ENCODE peak calls at places on chromosomes 1 and 21, in four cellular contexts. Q is foreskin keratinocyte, D is iPS DF 6.9, O is fibroblast of lung. R is an unnamed sample.

GRCh38 chr1:21149430-21149861 is 27.3 kb downstream of the EIF4G3 start:
- DNase-seq in O (peak), D (no peak), Q (no peak), R (no peak)

GRCh38 chr1:179813626-179814351 is 63.8 kb downstream of the TOR1AIP2 start:
- DNase-seq in O (no peak), D (no peak), Q (no peak), R (no peak)

GRCh38 chr1:47651311-47652089 is 213.7 kb downstream of the FOXD2 start:
- DNase-seq in O (no peak), Q (no peak), D (no peak), R (peak)

GRCh38 chr1:210361665-210362064 is 33.0 kb downstream of the HHAT start:
- DNase-seq in Q (no peak), D (no peak), O (peak), R (no peak)

GRCh38 chr1:114757455-114758250 is at the start of gene CSDE1:
- DNase-seq in O (peak), Q (peak), D (peak), R (peak)

GRCh38 chr21:33028759-33029511 is 3.2 kb downstream of the OLIG2 start:
- DNase-seq in Q (no peak), O (no peak), D (no peak), R (no peak)

GRCh38 chr21:42840411-42841155 is 38.8 kb downstream of the WDR4 start:
- DNase-seq in D (no peak), Q (no peak), O (no peak), R (no peak)

GRCh38 chr1:62437273-62437945 is 560 bp downstream of the USP1 start:
- DNase-seq in Q (no peak), D (no peak), O (peak), R (peak)

GRCh38 chr21:32940079-32941014 is 85.4 kb upstream of the OLIG2 start:
- DNase-seq in O (peak), Q (peak), D (no peak), R (peak)

GRCh38 chr1:57162607-57163235 is 196.9 kb upstream of the C8B start:
- DNase-seq in O (no peak), Q (no peak), D (no peak), R (no peak)

DNA sequence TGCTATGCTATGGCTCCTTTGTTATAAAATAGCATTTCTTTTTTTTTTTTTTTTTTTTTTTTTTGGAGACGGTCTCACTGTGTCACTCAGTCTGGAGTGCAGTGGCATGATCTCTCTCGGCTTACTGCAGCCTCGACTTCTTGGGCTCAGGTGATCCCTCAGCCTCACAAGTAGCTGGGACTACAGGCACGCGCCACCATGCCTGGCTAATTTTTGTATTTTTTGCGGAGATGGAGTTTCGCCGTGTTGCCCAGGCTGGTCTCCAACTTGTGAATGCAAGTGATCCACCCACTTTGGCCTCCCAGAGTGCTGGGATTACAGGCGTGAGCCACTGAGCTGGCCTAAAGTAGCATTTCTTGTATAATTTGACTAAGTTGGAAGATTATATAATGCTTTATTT is 10.8 kb downstream of the CAMTA1 start:
- DNase-seq in O (peak), Q (no peak), D (no peak), R (no peak)
- H3K27ac ChIP-seq in O (peak), Q (no peak), D (no peak), R (no peak)

GRCh38 chr1:207418336-207418735 is 35.8 kb upstream of the CR2 start:
- DNase-seq in O (no peak), D (no peak), Q (no peak), R (no peak)

GRCh38 chr1:207424570-207425131 is 29.5 kb upstream of the CR2 start:
- DNase-seq in Q (no peak), O (no peak), D (no peak), R (no peak)

GRCh38 chr1:207423560-207424292 is 30.4 kb upstream of the CR2 start:
- DNase-seq in D (no peak), Q (no peak), O (no peak), R (no peak)

GRCh38 chr1:207420109-207420508 is 34.0 kb upstream of the CR2 start:
- DNase-seq in O (no peak), Q (no peak), D (no peak), R (no peak)

GRCh38 chr1:207421078-207421477 is 33.0 kb upstream of the CR2 start:
- DNase-seq in D (no peak), O (no peak), Q (no peak), R (no peak)
- H3K27ac ChIP-seq in D (no peak), O (no peak), Q (no peak), R (no peak)

DNA sequence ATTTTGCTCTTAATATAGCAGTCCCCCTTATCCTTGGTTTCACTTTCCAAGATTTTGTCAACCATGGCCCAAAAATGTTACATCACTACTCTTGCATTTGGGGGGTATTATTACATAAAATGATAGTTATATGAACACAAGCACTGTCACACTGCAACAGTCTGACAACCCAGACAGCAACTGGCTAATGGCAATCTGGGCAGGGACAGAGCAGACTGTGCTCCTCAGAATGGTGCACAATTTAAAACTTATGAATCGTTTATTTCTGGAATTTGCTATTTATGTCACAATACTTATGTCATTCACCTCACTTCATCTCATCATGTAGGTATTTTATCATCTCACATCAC is 2.1 kb upstream of the IVNS1ABP start:
- DNase-seq in Q (no peak), D (no peak), O (no peak), R (no peak)
- H3K27ac ChIP-seq in Q (no peak), D (no peak), O (no peak), R (no peak)

DNA sequence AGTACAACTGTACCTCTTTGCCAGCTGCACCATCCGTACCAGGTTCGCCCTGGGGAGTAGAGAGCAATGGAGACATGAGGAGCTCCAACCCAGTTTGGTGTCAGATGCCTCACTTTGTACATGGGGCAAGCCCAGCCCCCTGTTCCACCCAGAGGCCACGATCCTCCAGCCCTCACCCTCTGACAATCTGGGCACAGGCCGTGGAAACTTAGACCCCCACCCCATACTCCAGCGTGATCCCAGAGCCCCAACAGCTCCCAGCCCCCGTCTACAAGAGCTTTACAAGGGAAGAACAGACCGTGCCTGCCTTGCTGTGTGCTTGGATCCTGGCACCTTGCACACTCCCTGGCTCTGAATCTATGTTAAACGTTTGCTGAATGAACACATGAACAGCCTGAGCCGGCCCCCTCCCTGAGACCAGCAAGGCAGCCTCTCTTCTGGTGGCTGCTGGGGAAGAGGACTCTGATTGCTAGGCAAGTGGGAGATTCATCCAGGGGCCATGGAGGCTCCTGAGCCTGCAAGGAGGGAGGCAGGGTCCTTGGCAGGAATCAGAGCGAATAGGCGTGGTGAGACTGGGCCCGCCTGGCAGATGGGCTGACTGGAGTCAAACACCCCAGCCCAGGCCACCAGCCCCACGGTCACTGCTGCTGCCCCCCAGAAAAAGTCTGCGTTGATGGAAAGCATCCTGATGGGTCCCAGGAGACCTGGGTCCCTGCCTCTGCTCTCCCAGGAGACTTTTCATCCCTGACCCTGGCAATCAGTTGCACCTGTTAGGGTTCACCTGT is 12.5 kb upstream of the PEF1 start:
- DNase-seq in Q (no peak), D (no peak), O (no peak), R (no peak)
- H3K27ac ChIP-seq in Q (no peak), D (no peak), O (no peak), R (no peak)

GRCh38 chr1:55694297-55694696 is 479.1 kb upstream of the USP24 start:
- DNase-seq in Q (peak), O (peak), D (no peak), R (no peak)
- H3K27ac ChIP-seq in Q (no peak), O (peak), D (no peak), R (no peak)

DNA sequence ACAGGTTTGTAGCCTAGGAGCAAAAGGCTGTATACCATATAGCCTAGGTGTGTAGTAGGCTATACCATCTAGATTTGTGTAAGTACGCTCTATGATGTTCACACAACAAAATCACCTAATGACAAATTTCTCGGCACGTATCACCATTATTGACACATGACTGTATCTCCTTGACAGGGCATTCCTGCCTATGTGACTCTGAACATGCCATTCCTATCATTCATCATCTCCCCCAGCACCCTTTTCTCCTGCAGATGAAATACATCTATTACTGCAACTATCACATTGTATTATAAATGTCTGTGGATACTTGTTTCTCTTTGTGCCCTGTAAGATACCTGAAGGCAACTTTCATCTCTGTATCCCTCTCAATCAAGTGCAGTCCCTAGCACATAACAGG is 29.9 kb downstream of the TP53BP2 start:
- DNase-seq in D (no peak), O (peak), Q (peak), R (no peak)
- H3K27ac ChIP-seq in D (no peak), O (no peak), Q (no peak), R (no peak)

GRCh38 chr1:186623547-186623946 is 56.7 kb downstream of the PTGS2 start:
- DNase-seq in D (no peak), Q (no peak), O (no peak), R (no peak)

GRCh38 chr1:186620526-186620925 is 59.7 kb downstream of the PTGS2 start:
- DNase-seq in O (no peak), D (no peak), Q (no peak), R (no peak)

GRCh38 chr1:186620951-186621350 is 59.3 kb downstream of the PTGS2 start:
- DNase-seq in D (no peak), Q (peak), O (peak), R (no peak)

GRCh38 chr1:186615332-186615731 is 64.9 kb downstream of the PTGS2 start:
- DNase-seq in Q (no peak), O (no peak), D (no peak), R (no peak)

DNA sequence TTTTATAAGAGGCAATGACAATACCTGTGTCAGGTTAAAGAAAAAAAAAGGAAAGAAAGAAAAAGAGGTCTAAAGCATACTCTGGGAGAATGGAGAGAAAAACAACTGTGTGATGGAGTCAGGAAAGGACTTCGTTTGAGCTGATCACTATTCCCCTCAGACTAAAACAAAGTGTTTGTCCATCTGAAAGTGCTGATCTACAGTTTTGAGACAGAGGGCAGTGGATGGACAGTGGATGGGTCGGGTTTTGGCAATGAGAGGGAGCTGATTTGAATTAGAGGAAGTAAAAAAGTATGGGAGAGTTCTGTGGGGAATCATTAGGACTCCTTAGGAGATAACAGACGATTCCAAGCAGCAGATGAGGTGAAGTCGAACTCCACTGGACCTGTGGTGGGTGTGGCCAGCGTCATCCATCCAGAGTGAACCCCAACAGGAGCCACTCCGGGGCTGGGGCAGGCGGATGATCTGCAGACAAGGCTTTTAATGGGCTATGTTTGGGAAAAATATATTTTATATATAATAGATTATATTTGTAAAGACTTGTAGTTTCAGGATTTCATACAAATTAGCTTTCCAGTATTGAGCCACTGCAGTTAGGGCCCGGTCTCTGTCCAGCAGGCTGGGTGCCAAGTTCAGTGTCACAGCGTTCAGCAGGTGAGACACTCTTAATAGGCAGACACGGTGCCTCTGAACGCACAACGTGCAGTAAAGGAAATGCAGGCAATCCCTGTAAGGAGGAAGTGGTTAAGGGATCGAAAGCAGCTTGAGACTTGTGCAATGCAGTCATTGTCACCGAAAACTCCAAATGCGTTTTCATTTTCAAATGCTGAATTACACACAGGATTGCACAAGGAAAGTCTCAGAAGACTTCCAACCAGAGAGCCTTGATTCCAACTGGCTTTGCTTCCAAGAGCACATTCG is 62.1 kb downstream of the PTGS2 start:
- DNase-seq in D (no peak), O (peak), Q (no peak), R (no peak)
- H3K27ac ChIP-seq in D (no peak), O (no peak), Q (no peak), R (no peak)